ENCODE peak calls at places on chromosomes 16 and 17, in ten cellular contexts. A is cardiac fibroblast; G is PC-9; E is left ventricle myocardium inferior; W is epithelial cell of esophagus; I is A549; B is Peyer's patch; V is CD8-positive, alpha-beta T cell; Y is neural progenitor cell; J is upper lobe of right lung. H is an unnamed sample.

GRCh38 chr16:89102035-89102776 is 8.6 kb downstream of the ACSF3 start:
- DNase-seq in A (no peak), G (no peak), E (no peak), W (no peak), I (no peak), B (no peak), V (no peak), Y (no peak), J (no peak), H (no peak)

GRCh38 chr17:75785016-75785769 is 587 bp downstream of the UNK start:
- DNase-seq in A (peak; percentile 97), G (peak; percentile 80), E (peak; percentile 90), W (peak; percentile 93), I (peak; percentile 69), B (peak; percentile 85), V (peak; percentile 93), Y (peak; percentile 93), J (peak; percentile 97), H (peak; percentile 60)

GRCh38 chr17:69524854-69525253 is 110.4 kb downstream of the MAP2K6 start:
- DNase-seq in A (no peak), G (no peak), E (no peak), W (peak; percentile 27), I (no peak), B (no peak), V (no peak), Y (no peak), J (no peak), H (no peak)

GRCh38 chr16:4277987-4278513 is 5.2 kb upstream of the TFAP4 start:
- DNase-seq in A (no peak), G (no peak), E (no peak), W (no peak), I (no peak), B (no peak), V (no peak), Y (no peak), J (no peak), H (no peak)

GRCh38 chr16:65117701-65118448 is 4.0 kb downstream of the CDH11 start:
- DNase-seq in A (peak; percentile 89), G (peak; percentile 27), E (peak; percentile 49), W (peak; percentile 84), I (peak; percentile 51), B (no peak), V (peak; percentile 13), Y (peak; percentile 86), J (no peak), H (peak; percentile 71)

GRCh38 chr17:2064980-2065785 is 10.3 kb downstream of the HIC1 start:
- DNase-seq in A (peak; percentile 76), G (no peak), E (no peak), W (peak; percentile 63), I (no peak), B (no peak), V (no peak), Y (peak; percentile 74), J (no peak), H (no peak)

GRCh38 chr16:83437036-83437435 is 370.7 kb upstream of the HSBP1 start:
- DNase-seq in A (no peak), G (no peak), E (no peak), W (no peak), I (no peak), B (no peak), V (no peak), Y (no peak), J (no peak), H (no peak)

GRCh38 chr16:66548868-66549267 is 1.1 kb downstream of the TK2 start:
- DNase-seq in A (no peak), G (no peak), E (no peak), W (no peak), I (no peak), B (no peak), V (no peak), Y (no peak), J (no peak), H (no peak)

GRCh38 chr17:333626-334396 is 18.8 kb downstream of the RPH3AL start:
- DNase-seq in A (peak; percentile 48), G (no peak), E (peak; percentile 83), W (no peak), I (no peak), B (peak; percentile 26), V (peak; percentile 11), Y (peak; percentile 74), J (peak; percentile 81), H (no peak)

GRCh38 chr17:2183346-2183745 is 120.2 kb downstream of the SMG6 start:
- DNase-seq in A (no peak), G (no peak), E (no peak), W (no peak), I (no peak), B (no peak), V (no peak), Y (no peak), J (no peak), H (no peak)

GRCh38 chr16:57502048-57502775 is 15.9 kb upstream of the DOK4 start:
- DNase-seq in A (no peak), G (no peak), E (no peak), W (no peak), I (no peak), B (no peak), V (no peak), Y (no peak), J (no peak), H (no peak)

DNA sequence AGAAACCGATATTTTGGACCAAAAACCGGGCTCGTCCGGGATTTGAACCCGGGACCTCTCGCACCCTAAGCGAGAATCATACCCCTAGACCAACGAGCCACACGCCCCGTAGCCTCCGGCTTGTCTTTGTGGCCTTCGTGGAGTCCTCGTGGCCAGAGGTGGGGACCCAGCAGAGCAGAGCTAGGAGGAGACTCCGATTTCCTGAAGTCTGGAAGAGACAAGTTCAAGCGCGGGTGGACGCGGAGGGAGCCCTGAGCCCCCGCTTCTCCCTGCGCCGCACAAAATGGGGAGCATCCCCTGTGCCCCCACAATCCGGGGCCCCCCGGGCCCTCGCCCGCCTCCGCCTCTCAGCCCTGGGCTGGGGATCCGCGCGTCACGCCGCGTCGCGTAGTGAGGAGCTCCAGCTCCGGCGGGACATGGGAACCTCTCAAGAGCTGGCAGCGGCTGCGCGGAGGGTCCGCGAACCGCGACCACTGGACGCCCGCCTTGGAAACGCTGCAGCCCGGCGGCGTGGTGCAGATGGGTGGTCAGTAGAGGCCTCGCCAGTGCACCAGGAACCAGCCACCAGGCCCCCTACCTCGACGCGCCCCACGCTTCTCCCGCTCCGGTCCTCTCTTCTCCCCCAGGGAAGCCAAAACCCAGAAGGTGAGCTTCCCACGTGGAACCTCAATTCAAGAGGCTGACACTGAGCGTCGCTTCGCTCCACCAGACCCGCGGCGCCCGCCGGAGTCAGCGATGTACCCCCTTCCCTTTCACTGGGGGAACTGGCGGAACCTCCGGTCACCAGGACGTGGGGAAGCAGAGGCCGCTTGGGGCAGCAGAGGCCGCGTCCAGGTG is 5.2 kb upstream of the OR1F1 start:
- DNase-seq in A (peak; percentile 47), G (peak; percentile 60), E (no peak), W (peak; percentile 66), I (peak; percentile 67), B (peak; percentile 38), V (no peak), Y (peak; percentile 73), J (no peak), H (no peak)
- TF ChIP-seq CTCF in A (no peak), G (peak; percentile 57), E (peak; percentile 40), W (peak; percentile 9), I (no peak), B (no peak), V (no peak), Y (peak; percentile 45), J (peak; percentile 30), H (peak; percentile 46)

GRCh38 chr16:55685973-55686372 is 30.2 kb downstream of the SLC6A2 start:
- DNase-seq in A (no peak), G (no peak), E (no peak), W (no peak), I (no peak), B (no peak), V (no peak), Y (no peak), J (no peak), H (no peak)
- H3K4me3 ChIP-seq in A (no peak overlapping the region), G (no peak overlapping the region), E (no peak overlapping the region), W (no peak overlapping the region), I (no peak overlapping the region), B (no peak overlapping the region), V (no peak overlapping the region), Y (no peak overlapping the region), J (no peak overlapping the region), H (no peak overlapping the region)

GRCh38 chr16:1055557-1055924 is 17.0 kb upstream of the SSTR5 start:
- DNase-seq in A (no peak), G (no peak), E (no peak), W (no peak), I (no peak), B (no peak), V (no peak), Y (no peak), J (no peak), H (no peak)

GRCh38 chr16:1056196-1056595 is 16.4 kb upstream of the SSTR5 start:
- DNase-seq in A (no peak), G (no peak), E (no peak), W (no peak), I (no peak), B (no peak), V (no peak), Y (no peak), J (no peak), H (no peak)

GRCh38 chr16:1059310-1059709 is 13.2 kb upstream of the SSTR5 start:
- DNase-seq in A (no peak), G (no peak), E (no peak), W (no peak), I (no peak), B (no peak), V (no peak), Y (no peak), J (no peak), H (no peak)

GRCh38 chr16:1058216-1058615 is 14.3 kb upstream of the SSTR5 start:
- DNase-seq in A (no peak), G (no peak), E (no peak), W (no peak), I (no peak), B (no peak), V (no peak), Y (no peak), J (no peak), H (no peak)

GRCh38 chr16:1057252-1057932 is 15.2 kb upstream of the SSTR5 start:
- DNase-seq in A (peak; percentile 22), G (peak; percentile 47), E (no peak), W (no peak), I (peak; percentile 63), B (no peak), V (peak; percentile 51), Y (peak; percentile 64), J (no peak), H (no peak)
- TF ChIP-seq CTCF in A (peak; percentile 82), G (peak; percentile 92), E (peak; percentile 81), W (no peak), I (peak; percentile 86), B (peak; percentile 30), V (peak; percentile 79), Y (peak; percentile 89), J (peak; percentile 66), H (peak; percentile 54)

DNA sequence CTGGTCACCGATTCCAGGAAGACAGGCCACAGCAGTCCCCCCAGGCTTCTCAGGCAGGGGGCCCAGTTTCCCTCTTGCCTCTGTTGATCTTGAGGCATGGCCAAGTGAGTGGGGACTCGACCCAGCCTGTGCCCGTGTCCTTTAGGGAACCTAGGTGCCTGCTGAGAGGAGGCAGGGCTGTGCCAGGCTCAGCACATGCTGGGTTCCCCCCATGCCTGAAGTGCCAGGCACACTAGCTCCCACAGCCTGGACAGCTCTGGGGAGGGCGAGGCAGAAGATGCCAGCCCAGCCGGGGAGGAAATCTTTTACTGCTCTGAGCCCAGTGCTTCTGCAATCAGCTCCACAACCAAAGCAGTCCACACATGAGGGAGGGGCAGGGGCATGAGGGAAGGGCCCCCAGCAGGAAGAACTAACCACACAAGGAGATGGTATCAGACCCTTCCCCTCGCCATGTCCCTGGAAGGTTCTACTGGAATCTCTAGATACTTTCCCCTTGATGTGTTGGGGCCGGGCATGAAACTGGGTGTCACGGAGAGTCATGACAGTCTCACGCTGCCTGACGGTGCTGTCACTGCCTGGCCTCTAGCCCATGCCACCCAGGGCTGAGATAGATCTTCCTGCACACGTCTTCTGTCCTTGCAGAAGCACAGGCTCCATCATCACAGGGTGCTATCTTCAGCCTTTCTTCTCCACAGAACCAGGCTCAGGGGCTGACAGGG is 25.5 kb downstream of the MYO18A start:
- DNase-seq in A (no peak), G (peak; percentile 71), E (peak; percentile 56), W (no peak), I (no peak), B (no peak), V (no peak), Y (no peak), J (no peak), H (no peak)
- H3K4me3 ChIP-seq in A (no peak overlapping the region), G (no peak overlapping the region), E (peak overlapping the region; percentile 25), W (no peak overlapping the region), I (no peak overlapping the region), B (peak overlapping the region; percentile 6), V (no peak overlapping the region), Y (no peak overlapping the region), J (no peak overlapping the region), H (no peak overlapping the region)

H was measured in astrocyte of the cerebellum.